ENCODE peak calls at places on chromosome 5, in ten cellular contexts. Y is epithelial cell of esophagus, D is ovary, P is endothelial cell, C is psoas muscle, J is transverse colon, E is sigmoid colon, T is AG09309, M is astrocyte of the spinal cord, O is endodermal cell. U is an unnamed sample.

GRCh38 chr5:125026900-125027731 is 280.7 kb upstream of the ZNF608 start:
- DNase-seq in O (no peak), C (no peak), T (no peak), J (peak), D (no peak), E (no peak), M (peak), P (no peak), Y (peak), U (peak)

GRCh38 chr5:154516475-154516874 is 38.4 kb upstream of the HAND1 start:
- DNase-seq in C (no peak), O (no peak), T (no peak), J (no peak), E (no peak), M (no peak), Y (no peak), D (no peak), P (no peak), U (no peak)

GRCh38 chr5:96177303-96177869 is 215.7 kb upstream of the ELL2 start:
- DNase-seq in M (peak), O (no peak), E (no peak), D (no peak), P (no peak), T (peak), Y (peak), C (no peak), J (no peak), U (peak)

GRCh38 chr5:176564002-176564401 is 14.9 kb downstream of the CDHR2 start:
- DNase-seq in P (no peak), M (no peak), D (no peak), T (no peak), O (no peak), C (no peak), J (no peak), Y (peak), E (no peak), U (no peak)

GRCh38 chr5:88551724-88552345 is 283.2 kb upstream of the TMEM161B start:
- DNase-seq in M (no peak), J (no peak), E (no peak), Y (no peak), P (no peak), D (no peak), O (peak), C (no peak), T (no peak), U (no peak)

GRCh38 chr5:72034710-72035109 is 72.6 kb upstream of the MAP1B start:
- DNase-seq in T (no peak), C (no peak), J (no peak), Y (no peak), E (no peak), M (no peak), P (no peak), D (no peak), O (peak), U (no peak)

GRCh38 chr5:148843510-148844318 is 17.3 kb downstream of the ADRB2 start:
- DNase-seq in Y (peak), O (no peak), J (no peak), M (peak), E (no peak), P (no peak), C (no peak), D (no peak), T (no peak), U (no peak)

GRCh38 chr5:159331099-159331973 is 1.0 kb upstream of the IL12B start:
- DNase-seq in E (peak), O (peak), D (peak), P (peak), T (no peak), C (peak), Y (peak), M (peak), J (peak), U (no peak)

GRCh38 chr5:107796797-107797196 is 126.1 kb upstream of the EFNA5 start:
- DNase-seq in J (no peak), C (no peak), M (no peak), Y (no peak), E (no peak), T (no peak), P (no peak), D (no peak), O (no peak), U (no peak)

GRCh38 chr5:60851681-60852080 is 7.6 kb upstream of the ELOVL7 start:
- DNase-seq in D (no peak), O (no peak), J (no peak), T (no peak), E (no peak), M (no peak), C (no peak), Y (peak), P (no peak), U (no peak)

GRCh38 chr5:61805101-61805500 is 473.0 kb downstream of the ZSWIM6 start:
- DNase-seq in O (no peak), M (peak), D (no peak), C (no peak), T (peak), P (no peak), E (no peak), Y (peak), J (no peak), U (peak)

GRCh38 chr5:112479418-112479817 is 60.3 kb upstream of the EPB41L4A start:
- DNase-seq in E (no peak), T (no peak), P (no peak), O (no peak), C (no peak), Y (peak), D (no peak), J (no peak), M (peak), U (peak)

GRCh38 chr5:13944564-13945195 is at the start of gene DNAH5:
- DNase-seq in M (peak), C (no peak), O (no peak), T (no peak), D (no peak), J (no peak), Y (peak), E (no peak), P (no peak), U (peak)

GRCh38 chr5:7179364-7179763 is 216.6 kb upstream of the ADCY2 start:
- DNase-seq in J (no peak), E (no peak), O (no peak), Y (no peak), D (no peak), T (no peak), P (no peak), M (no peak), C (no peak), U (no peak)

GRCh38 chr5:35029333-35029732 is 18.4 kb downstream of the AGXT2 start:
- DNase-seq in P (no peak), E (no peak), J (no peak), T (no peak), O (no peak), D (no peak), C (peak), Y (peak), M (peak), U (peak)

GRCh38 chr5:11791777-11792176 is 112.5 kb downstream of the CTNND2 start:
- DNase-seq in O (no peak), P (no peak), T (no peak), J (no peak), E (no peak), M (no peak), C (no peak), D (no peak), Y (peak), U (peak)

GRCh38 chr5:16975950-16976624 is 40.0 kb upstream of the MYO10 start:
- DNase-seq in O (no peak), T (no peak), E (no peak), C (no peak), D (no peak), M (no peak), Y (no peak), J (no peak), P (no peak), U (peak)

GRCh38 chr5:174910245-174910737 is 185.9 kb downstream of the MSX2 start:
- DNase-seq in Y (peak), E (peak), J (peak), M (peak), T (no peak), D (no peak), O (peak), C (peak), P (peak), U (peak)

GRCh38 chr5:173457482-173457881 is 129.3 kb upstream of the STC2 start:
- DNase-seq in C (peak), E (no peak), T (no peak), M (no peak), Y (no peak), O (no peak), J (no peak), D (no peak), P (no peak), U (no peak)

GRCh38 chr5:172852490-172853354 is 18.7 kb downstream of the ERGIC1 start:
- DNase-seq in O (no peak), D (no peak), T (no peak), Y (no peak), J (peak), P (no peak), M (peak), E (no peak), C (peak), U (no peak)

GRCh38 chr5:90055831-90056328 is 353.7 kb downstream of the CETN3 start:
- DNase-seq in M (peak), D (no peak), C (no peak), E (no peak), P (no peak), T (no peak), O (peak), Y (peak), J (no peak), U (peak)

GRCh38 chr5:36073595-36074216 is 7.0 kb upstream of the UGT3A2 start:
- DNase-seq in Y (peak), E (no peak), P (no peak), C (no peak), J (no peak), D (no peak), O (peak), M (no peak), T (no peak), U (no peak)

GRCh38 chr5:36078430-36078829 is 11.7 kb upstream of the UGT3A2 start:
- DNase-seq in O (no peak), C (no peak), E (no peak), M (no peak), Y (no peak), D (no peak), P (no peak), T (no peak), J (no peak), U (no peak)

GRCh38 chr5:36079200-36079761 is 12.6 kb upstream of the UGT3A2 start:
- DNase-seq in J (no peak), O (peak), E (no peak), Y (peak), C (no peak), T (no peak), M (peak), D (no peak), P (peak), U (peak)
- TF ChIP-seq CTCF in J (peak), O (peak), E (no peak), Y (peak), C (peak), T (peak), M (peak), D (no peak), P (peak), U (peak)

GRCh38 chr5:135509995-135510394 is 25.8 kb downstream of the NEUROG1 start:
- DNase-seq in T (no peak), M (no peak), Y (no peak), D (no peak), E (no peak), O (no peak), C (no peak), P (no peak), J (no peak), U (no peak)

GRCh38 chr5:135508496-135509005 is 27.2 kb downstream of the NEUROG1 start:
- DNase-seq in O (no peak), Y (no peak), E (no peak), J (no peak), C (no peak), M (no peak), D (no peak), T (no peak), P (no peak), U (no peak)

GRCh38 chr5:135505973-135506372 is 29.8 kb downstream of the NEUROG1 start:
- DNase-seq in T (no peak), J (no peak), P (no peak), O (no peak), D (no peak), M (peak), Y (peak), E (no peak), C (no peak), U (no peak)

GRCh38 chr5:135517631-135518030 is 18.1 kb downstream of the NEUROG1 start:
- DNase-seq in M (no peak), E (no peak), O (no peak), J (no peak), P (no peak), D (no peak), C (no peak), T (no peak), Y (no peak), U (no peak)

GRCh38 chr5:135511858-135512257 is 23.9 kb downstream of the NEUROG1 start:
- DNase-seq in P (no peak), J (no peak), E (no peak), C (no peak), Y (no peak), O (no peak), T (no peak), D (no peak), M (no peak), U (no peak)
- TF ChIP-seq CTCF in P (no peak), J (no peak), E (no peak), C (no peak), Y (no peak), O (no peak), T (no peak), D (no peak), M (no peak), U (no peak)

DNA sequence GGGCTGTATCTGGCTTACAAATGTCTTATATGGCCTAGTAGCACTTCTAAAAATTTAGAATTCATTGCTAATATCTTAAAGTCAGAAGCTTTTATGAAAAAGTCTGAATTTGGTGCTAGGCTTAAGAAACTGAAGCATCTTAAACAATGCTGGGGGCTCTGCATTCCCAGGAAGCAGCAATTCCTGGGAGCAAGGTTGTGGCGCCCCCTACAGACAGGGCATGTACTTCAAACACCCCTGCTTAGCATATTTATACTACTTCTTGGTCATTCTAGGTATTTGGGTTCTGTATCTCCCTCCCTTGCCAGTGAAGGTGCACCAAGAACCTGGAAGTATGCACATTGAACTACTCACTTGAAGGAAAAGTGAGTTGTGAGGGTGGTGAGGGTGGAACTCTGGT is 64.6 kb upstream of the GRIA1 start:
- DNase-seq in P (peak), Y (peak), M (no peak), T (no peak), E (no peak), J (no peak), O (peak), D (no peak), C (no peak), U (no peak)
- TF ChIP-seq CTCF in P (peak), Y (peak), M (no peak), T (no peak), E (no peak), J (no peak), O (peak), D (no peak), C (no peak), U (no peak)

GRCh38 chr5:181151146-181151545 is 3.8 kb downstream of the OR2V2 start:
- DNase-seq in T (no peak), D (no peak), C (no peak), O (peak), P (no peak), Y (no peak), M (no peak), J (no peak), E (no peak), U (no peak)
- TF ChIP-seq CTCF in T (no peak), D (no peak), C (no peak), O (no peak), P (no peak), Y (no peak), M (no peak), J (no peak), E (no peak), U (no peak)

GRCh38 chr5:82176115-82176514 is 102.0 kb downstream of the RPS23 start:
- DNase-seq in M (no peak), Y (peak), C (no peak), O (no peak), J (no peak), D (no peak), E (no peak), T (no peak), P (no peak), U (no peak)
- TF ChIP-seq CTCF in M (no peak), Y (no peak), C (no peak), O (no peak), J (no peak), D (no peak), E (no peak), T (no peak), P (no peak), U (no peak)

DNA sequence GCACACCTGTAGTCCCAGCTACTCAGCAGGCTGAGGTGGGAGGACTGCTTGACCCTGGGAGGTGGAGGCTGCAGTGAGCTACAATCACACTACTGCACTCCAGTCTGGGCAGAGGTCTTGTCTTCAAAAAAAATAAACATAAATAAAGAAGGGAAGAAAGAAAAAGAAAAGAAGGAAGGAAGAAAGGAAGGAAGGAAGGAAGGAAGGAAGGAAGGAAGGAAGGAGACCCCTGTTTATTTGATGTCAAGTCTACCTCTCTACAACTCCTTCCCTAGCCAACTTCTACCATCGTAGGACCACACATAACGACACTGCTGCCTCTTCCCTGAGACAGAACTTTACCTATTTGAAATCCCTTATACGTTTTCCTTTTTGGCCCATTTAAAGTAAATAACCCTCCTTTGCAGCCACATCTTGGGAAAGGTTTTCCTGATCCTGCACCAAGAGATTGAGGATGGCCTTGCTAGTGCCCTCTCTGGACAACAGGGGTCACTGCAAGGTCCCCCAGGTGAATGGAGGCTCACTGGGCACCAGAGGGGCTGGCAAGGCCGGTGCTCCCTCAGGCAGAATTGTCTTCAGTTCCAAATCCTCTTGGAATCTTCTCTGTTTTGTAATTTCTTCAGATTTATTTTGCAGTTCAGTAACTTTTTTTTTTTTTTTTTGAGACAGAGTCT is 10.5 kb downstream of the RPS14 start:
- DNase-seq in P (peak), O (peak), T (no peak), D (no peak), M (peak), C (no peak), Y (peak), E (no peak), J (no peak), U (no peak)
- TF ChIP-seq CTCF in P (no peak), O (peak), T (peak), D (no peak), M (peak), C (peak), Y (peak), E (no peak), J (peak), U (peak)

GRCh38 chr5:59450245-59450644 is 443.3 kb downstream of the PDE4D start:
- DNase-seq in O (no peak), C (no peak), P (no peak), Y (no peak), J (no peak), D (no peak), M (no peak), T (no peak), E (no peak), U (no peak)
- TF ChIP-seq CTCF in O (peak), C (peak), P (no peak), Y (peak), J (no peak), D (no peak), M (peak), T (peak), E (no peak), U (no peak)

DNA sequence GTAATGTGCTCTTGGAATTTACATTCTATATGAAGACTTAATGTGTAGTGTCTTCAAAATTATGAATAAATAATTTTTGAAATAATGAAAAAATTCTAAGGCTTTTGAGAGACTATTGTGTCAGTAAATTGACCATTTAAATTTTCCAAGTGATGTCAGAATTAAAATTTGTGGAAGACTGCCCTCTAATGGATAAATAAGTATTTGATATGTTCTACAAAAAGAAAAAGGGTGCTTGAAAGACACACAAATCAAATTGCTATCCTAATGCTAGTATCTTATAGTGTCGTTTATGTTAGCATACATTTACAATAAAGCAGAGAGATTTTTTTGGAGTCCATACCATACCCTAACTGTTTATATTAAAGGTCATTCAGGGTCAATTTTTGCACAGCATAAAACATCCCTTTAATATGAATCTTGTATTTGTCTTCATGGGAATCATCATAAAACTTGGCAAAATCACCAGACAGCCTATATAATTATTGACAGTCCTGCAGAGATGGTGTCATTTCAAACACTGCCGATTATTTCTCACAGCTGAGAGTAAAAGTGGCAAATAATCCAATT is 120.8 kb upstream of the SLC27A6 start:
- DNase-seq in O (no peak), D (no peak), C (no peak), T (no peak), Y (peak), E (no peak), P (no peak), M (peak), J (no peak), U (peak)
- TF ChIP-seq CTCF in O (peak), D (no peak), C (peak), T (no peak), Y (no peak), E (no peak), P (peak), M (peak), J (peak), U (no peak)

GRCh38 chr5:126801992-126802294 is 25.0 kb downstream of the LMNB1 start:
- DNase-seq in P (no peak), O (no peak), T (no peak), M (peak), E (no peak), Y (peak), J (no peak), C (no peak), D (no peak), U (peak)
- TF ChIP-seq CTCF in P (no peak), O (peak), T (peak), M (peak), E (no peak), Y (peak), J (peak), C (peak), D (no peak), U (peak)

U was measured in astrocyte of the cerebellum.